ENCODE peak calls at places on chromosomes 12 and 14, in nine cellular contexts. R is upper lobe of left lung, U is heart right ventricle, D is Peyer's patch, J is GM23338, P is stomach, M is tibial artery, W is breast epithelium, K is right lobe of liver. A is an unnamed sample. For H3K36me3, the result is how much of the 10 kb centered on the place peaks cover.

GRCh38 chr14:90599748-90600507 is 203.1 kb downstream of the CALM1 start:
- DNase-seq in W (peak), D (no peak), R (no peak), J (no peak), P (no peak), K (no peak), U (no peak), M (no peak), A (no peak)

GRCh38 chr14:50954811-50955372 is 10.6 kb upstream of the PYGL start:
- DNase-seq in W (no peak), D (no peak), R (no peak), P (no peak), U (no peak), M (no peak), J (peak), K (no peak), A (peak)

GRCh38 chr12:124609041-124609984 is 41.9 kb upstream of the NCOR2 start:
- DNase-seq in U (peak), J (peak), R (peak), K (peak), W (peak), P (peak), D (peak), M (peak), A (no peak)

GRCh38 chr12:67937822-67938221 is 51.4 kb upstream of the IFNG-AS1 start:
- DNase-seq in P (no peak), J (no peak), U (no peak), W (no peak), M (no peak), K (no peak), D (no peak), R (no peak), A (no peak)

GRCh38 chr12:29249930-29250329 is 100.9 kb downstream of the FAR2 start:
- DNase-seq in D (no peak), J (no peak), U (no peak), P (no peak), W (no peak), K (no peak), M (no peak), R (no peak), A (no peak)

GRCh38 chr14:36973806-36974442 is 198.5 kb downstream of the SLC25A21 start:
- DNase-seq in P (no peak), W (no peak), K (no peak), J (no peak), R (no peak), M (no peak), D (no peak), U (no peak), A (peak)

GRCh38 chr12:121144416-121144914 is 11.8 kb downstream of the P2RX7 start:
- DNase-seq in R (no peak), U (no peak), J (no peak), P (no peak), K (no peak), M (no peak), D (no peak), W (no peak), A (peak)

GRCh38 chr12:12467701-12468218 is 94.9 kb downstream of the DUSP16 start:
- DNase-seq in M (no peak), U (no peak), W (peak), K (peak), R (peak), P (no peak), J (no peak), D (peak), A (no peak)

GRCh38 chr12:8844665-8845064 is 22.2 kb downstream of the A2ML1 start:
- DNase-seq in D (no peak), P (peak), J (no peak), U (peak), K (peak), W (peak), M (no peak), R (no peak), A (no peak)

GRCh38 chr12:127445583-127445982 is 821.4 kb upstream of the TMEM132C start:
- DNase-seq in M (no peak), D (no peak), R (no peak), W (no peak), U (no peak), J (no peak), P (no peak), K (no peak), A (no peak)

GRCh38 chr14:24074625-24075484 is 3.5 kb downstream of the CPNE6 start:
- DNase-seq in K (peak), U (no peak), J (no peak), D (no peak), R (no peak), W (no peak), P (peak), M (no peak), A (no peak)

GRCh38 chr12:96442906-96443305 is 42.7 kb upstream of the CDK17 start:
- DNase-seq in R (no peak), D (no peak), W (no peak), P (no peak), M (no peak), J (no peak), K (no peak), U (no peak), A (no peak)

GRCh38 chr12:65948320-65949008 is 124.2 kb downstream of the HMGA2 start:
- DNase-seq in D (no peak), U (peak), K (peak), W (peak), P (peak), J (no peak), R (no peak), M (peak), A (peak)

GRCh38 chr12:109994262-109995175 is 1.6 kb downstream of the GIT2 start:
- DNase-seq in M (no peak), R (no peak), K (no peak), D (no peak), U (no peak), J (no peak), W (no peak), P (no peak), A (no peak)

GRCh38 chr14:46747253-46747652 is 95.7 kb upstream of the RPL10L start:
- DNase-seq in W (no peak), K (no peak), M (no peak), D (no peak), R (no peak), P (no peak), U (no peak), J (no peak), A (no peak)

GRCh38 chr14:57089901-57090300 is 178.8 kb downstream of the EXOC5 start:
- DNase-seq in R (no peak), U (no peak), K (no peak), W (no peak), M (no peak), J (no peak), P (no peak), D (no peak), A (no peak)

GRCh38 chr14:61406198-61406597 is 84.8 kb downstream of the PRKCH start:
- DNase-seq in M (no peak), U (no peak), D (no peak), W (no peak), J (peak), R (no peak), K (no peak), P (no peak), A (no peak)

GRCh38 chr14:65062096-65063075 is 39.9 kb downstream of the MAX start:
- DNase-seq in D (no peak), U (no peak), W (no peak), M (no peak), K (no peak), J (no peak), R (peak), P (no peak), A (no peak)

GRCh38 chr12:77001181-77001758 is 64.1 kb downstream of the E2F7 start:
- DNase-seq in K (no peak), P (no peak), R (peak), U (no peak), M (no peak), W (no peak), D (no peak), J (peak), A (no peak)

GRCh38 chr12:130281157-130281799 is 56.4 kb upstream of the PIWIL1 start:
- DNase-seq in U (no peak), D (no peak), P (no peak), K (no peak), J (peak), M (no peak), W (no peak), R (peak), A (no peak)

GRCh38 chr12:130290114-130290513 is 47.6 kb upstream of the PIWIL1 start:
- DNase-seq in R (no peak), U (no peak), M (no peak), J (no peak), W (no peak), K (no peak), P (no peak), D (no peak), A (no peak)

GRCh38 chr12:130288201-130288600 is 49.5 kb upstream of the PIWIL1 start:
- DNase-seq in K (no peak), W (no peak), R (no peak), U (no peak), D (no peak), M (no peak), P (no peak), J (no peak), A (no peak)

GRCh38 chr12:130286741-130287140 is 50.9 kb upstream of the PIWIL1 start:
- DNase-seq in D (no peak), W (no peak), P (no peak), R (no peak), U (no peak), M (no peak), J (no peak), K (no peak), A (no peak)

DNA sequence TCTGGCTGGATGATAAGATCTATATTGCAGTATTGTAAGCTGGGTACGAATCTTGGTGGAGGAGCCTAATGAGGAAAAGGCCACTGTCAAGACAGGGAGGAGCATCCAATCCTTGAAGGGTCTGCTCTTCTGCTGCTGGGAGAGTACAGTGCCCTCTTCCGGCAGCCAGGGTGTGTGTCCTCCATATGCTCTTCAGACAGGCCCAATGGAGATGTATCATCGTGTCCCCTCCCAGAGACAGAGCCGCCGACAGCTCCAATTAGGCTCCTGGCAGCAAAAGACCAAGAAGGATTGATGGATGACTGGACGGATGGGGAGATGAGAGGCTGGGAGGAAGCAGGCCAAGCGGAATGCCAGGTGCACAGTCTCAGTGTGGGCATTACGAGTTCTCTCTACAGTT is 51.6 kb upstream of the PIWIL1 start:
- DNase-seq in J (peak), P (no peak), R (no peak), D (no peak), M (no peak), K (no peak), W (no peak), U (no peak), A (no peak)
- TF ChIP-seq CTCF in J (peak), P (no peak), R (no peak), D (no peak), M (no peak), K (no peak), W (no peak), U (no peak), A (no peak)

GRCh38 chr12:104204690-104205480 is 10.7 kb upstream of the TXNRD1 start:
- DNase-seq in J (no peak), R (no peak), K (no peak), M (no peak), P (no peak), U (no peak), W (no peak), D (no peak), A (no peak)

GRCh38 chr12:104212516-104212915 is 3.1 kb upstream of the TXNRD1 start:
- DNase-seq in U (no peak), P (no peak), R (no peak), D (no peak), M (no peak), J (no peak), W (no peak), K (no peak), A (no peak)

DNA sequence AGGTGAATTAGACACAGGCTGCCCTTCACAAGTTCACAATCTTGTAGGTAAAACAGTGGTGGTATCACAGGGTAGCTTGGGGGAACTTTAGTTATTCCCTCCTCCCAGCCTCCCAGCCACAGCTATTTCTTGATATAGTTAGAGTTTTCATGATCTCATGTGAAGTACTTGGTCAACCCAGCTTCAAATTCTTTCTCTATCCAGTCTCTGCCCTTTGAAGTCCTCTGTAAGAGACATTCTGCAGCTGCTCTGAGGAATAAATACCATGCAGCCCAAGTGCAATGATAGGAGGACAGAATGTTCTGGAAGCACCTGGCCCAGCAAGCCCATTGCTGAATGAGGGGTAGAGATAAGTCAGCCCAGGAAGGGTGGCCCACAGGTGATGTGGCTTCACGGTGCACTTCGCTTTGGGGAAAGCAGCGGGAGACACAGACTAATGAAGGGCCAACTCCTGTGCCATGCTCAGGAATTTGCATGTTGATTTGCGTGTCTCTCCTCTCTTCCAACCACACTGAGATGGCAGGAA is 8.1 kb upstream of the TXNRD1 start:
- DNase-seq in P (no peak), D (no peak), J (no peak), K (no peak), R (no peak), W (no peak), M (no peak), U (no peak), A (no peak)
- H3K36me3 ChIP-seq in P (under half), D (under half), J (under half), K (under half), R (under half), W (under half), M (under half), U (under half), A (under half)

GRCh38 chr12:94173660-94174265 is 25.4 kb downstream of the PLXNC1 start:
- DNase-seq in M (no peak), W (no peak), R (no peak), J (no peak), U (no peak), D (peak), K (no peak), P (no peak), A (no peak)
- H3K4me3 ChIP-seq in M (no peak), W (no peak), R (no peak), J (no peak), U (no peak), D (no peak), K (no peak), P (no peak), A (no peak)

DNA sequence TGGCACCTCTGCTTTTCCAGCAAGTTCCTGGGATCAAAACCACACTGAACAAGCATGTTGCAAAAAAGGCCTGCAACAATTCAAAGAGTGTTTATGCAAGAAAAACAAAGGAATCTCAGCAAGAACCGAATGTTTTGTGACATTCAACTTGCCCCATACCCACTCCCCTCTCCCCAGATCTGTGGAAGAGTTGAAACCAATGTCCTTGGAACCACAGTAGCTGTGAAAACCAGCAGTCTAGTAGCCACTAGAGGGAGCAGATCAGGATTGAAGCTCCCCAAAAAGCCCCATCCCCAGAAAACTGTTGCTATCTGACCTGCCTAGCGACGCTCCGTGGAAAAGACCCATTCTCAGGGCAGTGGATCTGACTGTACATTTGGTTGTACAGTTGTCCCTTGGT is 27.1 kb downstream of the PRKAB1 start:
- DNase-seq in K (no peak), W (no peak), P (no peak), U (no peak), J (peak), M (no peak), D (no peak), R (no peak), A (peak)
- TF ChIP-seq CTCF in K (peak), W (no peak), P (no peak), U (no peak), J (peak), M (no peak), D (peak), R (peak), A (peak)

A was measured in brain microvascular endothelial cell.